ENCODE peak calls at places on chromosomes 4 and X, in five cellular contexts. M is ovary, N is kidney, C is colonic mucosa, Z is brain microvascular endothelial cell. I is an unnamed sample. For H3K36me3, the result is how much of the 10 kb centered on the place peaks cover.

GRCh38 chr4:185847352-185848078 is 35.5 kb upstream of the SORBS2 start:
- DNase-seq in Z (peak), N (no peak), M (no peak), C (peak), I (no peak)

GRCh38 chr4:124262211-124263179 is 450.0 kb downstream of the ANKRD50 start:
- DNase-seq in N (no peak), C (peak), M (peak), Z (peak), I (no peak)

GRCh38 chr4:5941601-5942000 is 48.7 kb upstream of the CRMP1 start:
- DNase-seq in Z (no peak), N (peak), M (no peak), C (no peak), I (no peak)

GRCh38 chrX:19721726-19722370 is 165.6 kb downstream of the SH3KBP1 start:
- DNase-seq in C (no peak), Z (no peak), M (no peak), N (no peak), I (no peak)

GRCh38 chrX:134338527-134338926 is 101.5 kb downstream of the CCDC160 start:
- DNase-seq in N (no peak), C (no peak), Z (no peak), M (no peak), I (no peak)

GRCh38 chr4:182207806-182208483 is 35.3 kb upstream of the TENM3 start:
- DNase-seq in M (no peak), N (no peak), C (no peak), Z (peak), I (no peak)

GRCh38 chr4:17347445-17347844 is 164.4 kb downstream of the QDPR start:
- DNase-seq in M (no peak), C (peak), N (no peak), Z (peak), I (no peak)

GRCh38 chrX:14235004-14235403 is 205.3 kb upstream of the GEMIN8 start:
- DNase-seq in Z (no peak), M (no peak), N (no peak), C (no peak), I (no peak)

GRCh38 chr4:80154547-80154933 is 42.8 kb upstream of the PRDM8 start:
- DNase-seq in N (no peak), C (no peak), Z (no peak), M (no peak), I (no peak)

GRCh38 chr4:41832961-41833360 is 84.4 kb upstream of the PHOX2B start:
- DNase-seq in C (no peak), Z (no peak), M (no peak), N (no peak), I (no peak)

GRCh38 chrX:43661521-43662240 is 5.6 kb downstream of the MAOA start:
- DNase-seq in Z (no peak), M (no peak), N (no peak), C (no peak), I (no peak)

GRCh38 chr4:152936446-152937279 is 540 bp downstream of the FHDC1 start:
- DNase-seq in N (peak), M (no peak), C (peak), Z (no peak), I (peak)

GRCh38 chr4:38133711-38134480 is 173.7 kb downstream of the PTTG2 start:
- DNase-seq in Z (no peak), M (no peak), N (no peak), C (no peak), I (no peak)

GRCh38 chrX:105375816-105376215 is 155.3 kb upstream of the TEX13A start:
- DNase-seq in M (no peak), C (no peak), N (no peak), Z (no peak), I (no peak)

GRCh38 chrX:67094061-67094460 is 449.8 kb upstream of the AR start:
- DNase-seq in Z (no peak), C (no peak), M (no peak), N (no peak), I (no peak)

GRCh38 chrX:148794350-148794749 is 293.9 kb downstream of the AFF2 start:
- DNase-seq in M (no peak), C (no peak), Z (no peak), N (no peak), I (no peak)

GRCh38 chr4:168440442-168441264 is 39.6 kb downstream of the DDX60L start:
- DNase-seq in C (no peak), M (no peak), Z (peak), N (no peak), I (no peak)

GRCh38 chr4:2799971-2800690 is 7.2 kb downstream of the SH3BP2 start:
- DNase-seq in C (peak), N (peak), M (peak), Z (no peak), I (peak)

GRCh38 chr4:71272976-71273375 is 65.8 kb upstream of the SLC4A4 start:
- DNase-seq in N (no peak), C (no peak), M (no peak), Z (no peak), I (no peak)

GRCh38 chr4:83591730-83592129 is 55.8 kb downstream of the GPAT3 start:
- DNase-seq in C (no peak), N (no peak), Z (no peak), M (no peak), I (no peak)

GRCh38 chr4:126018274-126018673 is 703.5 kb downstream of the FAT4 start:
- DNase-seq in Z (no peak), M (no peak), N (no peak), C (no peak), I (no peak)

GRCh38 chrX:155031657-155032056 is 5.0 kb downstream of the FUNDC2 start:
- DNase-seq in C (no peak), N (no peak), M (no peak), Z (no peak), I (no peak)

GRCh38 chr4:54496412-54496811 is 161.3 kb upstream of the KIT start:
- DNase-seq in N (no peak), M (no peak), C (no peak), Z (no peak), I (no peak)

GRCh38 chr4:80206541-80207171 is 9.4 kb downstream of the PRDM8 start:
- DNase-seq in Z (no peak), N (no peak), M (no peak), C (no peak), I (peak)

GRCh38 chr4:138576684-138577083 is 334.5 kb upstream of the SLC7A11 start:
- DNase-seq in N (no peak), C (no peak), M (no peak), Z (peak), I (no peak)

GRCh38 chr4:152479428-152480026 is 56.4 kb downstream of the FBXW7 start:
- DNase-seq in Z (peak), N (no peak), M (no peak), C (no peak), I (no peak)

GRCh38 chr4:47198791-47199190 is 167.4 kb downstream of the GABRB1 start:
- DNase-seq in N (no peak), C (no peak), M (no peak), Z (no peak), I (no peak)

DNA sequence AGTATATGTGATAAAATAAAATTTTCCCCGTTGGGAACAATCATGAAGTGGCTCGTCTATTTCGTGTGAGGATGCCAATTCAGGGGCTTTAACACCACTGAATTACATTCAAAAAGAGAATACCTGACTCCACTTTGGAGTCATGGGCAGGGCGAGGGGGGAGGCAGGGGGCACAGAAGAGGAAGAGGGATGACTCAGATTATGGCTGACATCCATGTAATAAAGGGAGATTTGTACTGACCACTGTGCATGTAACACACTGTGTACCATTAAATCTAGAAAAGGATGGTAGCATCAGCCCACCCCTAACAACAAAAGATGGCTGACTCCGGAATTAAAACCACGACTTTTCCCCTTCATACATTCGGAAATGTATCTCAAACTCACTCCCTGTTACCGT is 1.3 kb downstream of the SLC9A7 start:
- DNase-seq in M (no peak), N (no peak), C (no peak), Z (no peak), I (no peak)
- H3K27ac ChIP-seq in M (no peak), N (no peak), C (no peak), Z (no peak), I (no peak)

GRCh38 chr4:89420507-89420906 is 112.9 kb upstream of the GPRIN3 start:
- DNase-seq in Z (no peak), N (no peak), M (no peak), C (no peak), I (no peak)

GRCh38 chr4:89413518-89413917 is 105.9 kb upstream of the GPRIN3 start:
- DNase-seq in C (no peak), N (no peak), Z (no peak), M (no peak), I (no peak)

GRCh38 chr4:89411539-89411938 is 103.9 kb upstream of the GPRIN3 start:
- DNase-seq in N (no peak), C (no peak), Z (no peak), M (no peak), I (no peak)

GRCh38 chr4:89419121-89419695 is 111.6 kb upstream of the GPRIN3 start:
- DNase-seq in N (no peak), Z (no peak), M (no peak), C (no peak), I (no peak)

GRCh38 chr4:89416968-89417367 is 109.4 kb upstream of the GPRIN3 start:
- DNase-seq in M (no peak), N (no peak), Z (no peak), C (no peak), I (no peak)
- TF ChIP-seq CTCF in M (no peak), N (no peak), Z (no peak), C (no peak), I (no peak)

GRCh38 chrX:78130396-78130795 is 9.1 kb downstream of the TAF9B start:
- DNase-seq in C (no peak), Z (no peak), M (no peak), N (no peak), I (no peak)
- H3K36me3 ChIP-seq in C (under half), Z (under half), M (under half), N (under half), I (under half)

GRCh38 chr4:146110847-146111485 is 64.6 kb upstream of the LSM6 start:
- DNase-seq in Z (no peak), N (no peak), C (no peak), M (no peak), I (no peak)

GRCh38 chr4:146112389-146112788 is 63.1 kb upstream of the LSM6 start:
- DNase-seq in M (no peak), Z (no peak), N (no peak), C (no peak), I (no peak)

GRCh38 chr4:146104541-146104940 is 71.0 kb upstream of the LSM6 start:
- DNase-seq in M (no peak), C (no peak), N (no peak), Z (no peak), I (no peak)

GRCh38 chr4:146105464-146105863 is 70.1 kb upstream of the LSM6 start:
- DNase-seq in N (no peak), C (no peak), M (no peak), Z (no peak), I (no peak)

DNA sequence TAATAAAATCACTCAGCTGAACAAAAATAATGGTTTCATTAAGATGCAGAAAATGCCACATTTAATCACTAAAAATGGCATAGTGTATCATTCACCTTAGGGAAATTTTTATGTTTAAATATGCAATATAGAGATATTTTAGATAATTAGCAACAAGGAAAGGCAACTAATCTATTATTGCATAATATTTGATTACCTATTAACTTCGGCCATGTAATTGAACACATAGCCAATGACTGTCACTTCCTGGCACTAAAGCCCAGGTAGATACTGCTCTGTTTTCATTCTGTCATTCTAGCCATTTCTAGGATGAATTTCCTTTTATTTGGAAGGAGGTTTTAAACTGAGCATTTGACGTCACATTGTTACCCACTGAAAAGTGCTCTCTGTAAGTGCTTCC is 67.9 kb upstream of the LSM6 start:
- DNase-seq in N (no peak), M (no peak), Z (no peak), C (no peak), I (no peak)
- H3K27ac ChIP-seq in N (no peak), M (no peak), Z (no peak), C (no peak), I (no peak)

GRCh38 chr4:175708739-175709138 is 103.3 kb downstream of the GPM6A start:
- DNase-seq in Z (no peak), C (no peak), M (no peak), N (no peak), I (no peak)
- TF ChIP-seq CTCF in Z (no peak), C (no peak), M (no peak), N (no peak), I (no peak)

I was measured in psoas muscle.